ENCODE peak calls at places on chromosomes 5 and 9, in six cellular contexts. W, U, D, I, V and S are unnamed samples.

GRCh38 chr5:95701074-95701473 is 18.3 kb upstream of the SPATA9 start:
- DNase-seq in D (no peak), I (no peak), U (no peak), W (no peak), V (no peak), S (no peak)

GRCh38 chr5:14250094-14250777 is 107.1 kb downstream of the TRIO start:
- DNase-seq in I (peak; percentile 60), D (peak; percentile 61), V (peak; percentile 72), U (peak; percentile 96), W (peak; percentile 55), S (no peak)

GRCh38 chr5:53481887-53482716 is 1.7 kb downstream of the FST start:
- DNase-seq in I (peak; percentile 48), W (peak; percentile 57), V (peak; percentile 97), U (no peak), D (peak; percentile 68), S (no peak)

GRCh38 chr5:59813761-59814562 is 79.6 kb downstream of the PDE4D start:
- DNase-seq in I (peak; percentile 39), W (no peak), D (peak; percentile 58), V (peak; percentile 83), U (peak; percentile 52), S (no peak)

GRCh38 chr5:147918899-147919298 is 12.6 kb upstream of the C5orf46 start:
- DNase-seq in I (no peak), U (no peak), W (no peak), D (no peak), V (no peak), S (no peak)

GRCh38 chr9:126638571-126639132 is 24.9 kb downstream of the LMX1B start:
- DNase-seq in U (peak; percentile 32), I (no peak), D (no peak), W (no peak), V (no peak), S (no peak)

GRCh38 chr9:75170898-75171360 is 82.6 kb downstream of the OSTF1 start:
- DNase-seq in I (no peak), U (no peak), W (no peak), V (peak; percentile 7), D (peak; percentile 77), S (no peak)

GRCh38 chr9:126499005-126499910 is 114.5 kb upstream of the LMX1B start:
- DNase-seq in D (no peak), U (peak; percentile 27), W (no peak), I (no peak), V (peak; percentile 79), S (no peak)

GRCh38 chr5:42991477-42992034 is 48.6 kb downstream of the ANXA2R start:
- DNase-seq in I (no peak), V (no peak), U (no peak), D (no peak), W (no peak), S (no peak)

GRCh38 chr9:129320575-129321311 is 142.7 kb upstream of the IER5L start:
- DNase-seq in I (peak; percentile 82), V (peak; percentile 93), W (peak; percentile 86), D (peak; percentile 89), U (peak; percentile 91), S (peak; percentile 71)

GRCh38 chr5:177134653-177135225 is 1.2 kb downstream of the NSD1 start:
- DNase-seq in U (no peak), I (no peak), V (peak; percentile 21), W (no peak), D (no peak), S (no peak)

GRCh38 chr9:108722396-108722795 is 133.4 kb downstream of the ACTL7B start:
- DNase-seq in U (no peak), W (no peak), I (peak; percentile 40), D (no peak), V (no peak), S (no peak)

GRCh38 chr9:84438391-84438790 is 97.8 kb upstream of the SLC28A3 start:
- DNase-seq in D (no peak), W (no peak), V (no peak), U (no peak), I (no peak), S (no peak)

GRCh38 chr9:100428871-100429654 is 2.1 kb downstream of the MSANTD3 start:
- DNase-seq in V (peak; percentile 97), W (no peak), I (peak; percentile 99), U (no peak), D (peak; percentile 99), S (peak; percentile 99)

GRCh38 chr9:101311759-101312420 is 72.9 kb downstream of the BAAT start:
- DNase-seq in V (peak; percentile 95), I (peak; percentile 53), D (peak; percentile 81), U (peak; percentile 86), W (peak; percentile 48), S (peak; percentile 12)

GRCh38 chr9:13143281-13143680 is 136.2 kb downstream of the MPDZ start:
- DNase-seq in D (no peak), U (no peak), V (no peak), I (no peak), W (no peak), S (no peak)

GRCh38 chr9:125608488-125609224 is 98.4 kb downstream of the MAPKAP1 start:
- DNase-seq in D (no peak), I (no peak), W (no peak), U (no peak), V (no peak), S (no peak)

GRCh38 chr5:13830536-13830935 is 114.0 kb downstream of the DNAH5 start:
- DNase-seq in I (no peak), D (no peak), W (no peak), V (no peak), U (no peak), S (no peak)

GRCh38 chr5:115843444-115844130 is 1.9 kb downstream of the AP3S1 start:
- DNase-seq in I (no peak), U (no peak), D (no peak), W (no peak), V (no peak), S (no peak)

GRCh38 chr9:33186457-33187168 is 19.5 kb upstream of the B4GALT1 start:
- DNase-seq in I (no peak), V (peak; percentile 29), D (no peak), W (no peak), U (no peak), S (no peak)

GRCh38 chr9:116985636-116986414 is 298.7 kb downstream of the TRIM32 start:
- DNase-seq in V (no peak), U (no peak), D (no peak), I (no peak), W (no peak), S (no peak)

GRCh38 chr9:36051317-36051716 is 14.6 kb downstream of the RECK start:
- DNase-seq in W (no peak), U (no peak), V (no peak), D (no peak), I (no peak), S (no peak)

GRCh38 chr5:124751031-124751430 is 4.6 kb upstream of the ZNF608 start:
- DNase-seq in U (no peak), V (no peak), W (no peak), I (no peak), D (no peak), S (no peak)

GRCh38 chr5:113608113-113608551 is 94.6 kb downstream of the YTHDC2 start:
- DNase-seq in V (no peak), D (no peak), W (no peak), I (peak; percentile 32), U (no peak), S (no peak)

GRCh38 chr5:76801159-76801802 is 17.5 kb upstream of the F2RL1 start:
- DNase-seq in U (no peak), D (peak; percentile 73), W (no peak), I (peak; percentile 71), V (no peak), S (peak; percentile 42)